ENCODE peak calls at places on chromosomes 16 and 17, in five cellular contexts. One of them, this sample, is unnamed.
A peak's percentile ranks its signal among the peaks of the same experiment; 100 is the strongest.

GRCh38 chr17:8468988-8469387 is 33.3 kb downstream of the NDEL1 start:
- DNase-seq in stimulated activated CD4-positive, alpha-beta T cell treated with anti-CD3 and anti-CD28 coated beads, Interleukin-15, amount 100 ng/mL, for 24 hours: no peak
- DNase-seq in activated naive CD8-positive, alpha-beta T cell treated with anti-CD3 and anti-CD28 coated beads for 36 hours: no peak
- DNase-seq in stimulated activated naive CD4-positive, alpha-beta T cell: no peak
- DNase-seq in BE2C: no peak
- DNase-seq in this sample: no peak

GRCh38 chr16:17296412-17296811 is 174.3 kb downstream of the XYLT1 start:
- DNase-seq in stimulated activated CD4-positive, alpha-beta T cell treated with anti-CD3 and anti-CD28 coated beads, Interleukin-15, amount 100 ng/mL, for 24 hours: no peak
- DNase-seq in activated naive CD8-positive, alpha-beta T cell treated with anti-CD3 and anti-CD28 coated beads for 36 hours: no peak
- DNase-seq in stimulated activated naive CD4-positive, alpha-beta T cell: no peak
- DNase-seq in BE2C: peak; percentile 75
- DNase-seq in this sample: no peak

GRCh38 chr17:48486557-48486956 is 44.3 kb downstream of the HOXB1 start:
- DNase-seq in stimulated activated CD4-positive, alpha-beta T cell treated with anti-CD3 and anti-CD28 coated beads, Interleukin-15, amount 100 ng/mL, for 24 hours: no peak
- DNase-seq in activated naive CD8-positive, alpha-beta T cell treated with anti-CD3 and anti-CD28 coated beads for 36 hours: no peak
- DNase-seq in stimulated activated naive CD4-positive, alpha-beta T cell: no peak
- DNase-seq in BE2C: no peak
- DNase-seq in this sample: no peak

GRCh38 chr16:53766304-53767016 is 62.5 kb downstream of the FTO start:
- DNase-seq in stimulated activated CD4-positive, alpha-beta T cell treated with anti-CD3 and anti-CD28 coated beads, Interleukin-15, amount 100 ng/mL, for 24 hours: no peak
- DNase-seq in activated naive CD8-positive, alpha-beta T cell treated with anti-CD3 and anti-CD28 coated beads for 36 hours: no peak
- DNase-seq in stimulated activated naive CD4-positive, alpha-beta T cell: no peak
- DNase-seq in BE2C: no peak
- DNase-seq in this sample: no peak

GRCh38 chr16:80408014-80408413 is 132.8 kb upstream of the DYNLRB2 start:
- DNase-seq in stimulated activated CD4-positive, alpha-beta T cell treated with anti-CD3 and anti-CD28 coated beads, Interleukin-15, amount 100 ng/mL, for 24 hours: no peak
- DNase-seq in activated naive CD8-positive, alpha-beta T cell treated with anti-CD3 and anti-CD28 coated beads for 36 hours: no peak
- DNase-seq in stimulated activated naive CD4-positive, alpha-beta T cell: no peak
- DNase-seq in BE2C: no peak
- DNase-seq in this sample: no peak

GRCh38 chr17:81332949-81333570 is 38.0 kb upstream of the SLC38A10 start:
- DNase-seq in stimulated activated CD4-positive, alpha-beta T cell treated with anti-CD3 and anti-CD28 coated beads, Interleukin-15, amount 100 ng/mL, for 24 hours: no peak
- DNase-seq in activated naive CD8-positive, alpha-beta T cell treated with anti-CD3 and anti-CD28 coated beads for 36 hours: no peak
- DNase-seq in stimulated activated naive CD4-positive, alpha-beta T cell: no peak
- DNase-seq in BE2C: peak; percentile 17
- DNase-seq in this sample: no peak

GRCh38 chr17:32746698-32747097 is 130.2 kb downstream of the MYO1D start:
- DNase-seq in stimulated activated CD4-positive, alpha-beta T cell treated with anti-CD3 and anti-CD28 coated beads, Interleukin-15, amount 100 ng/mL, for 24 hours: no peak
- DNase-seq in activated naive CD8-positive, alpha-beta T cell treated with anti-CD3 and anti-CD28 coated beads for 36 hours: no peak
- DNase-seq in stimulated activated naive CD4-positive, alpha-beta T cell: no peak
- DNase-seq in BE2C: no peak
- DNase-seq in this sample: no peak

GRCh38 chr16:24568392-24568791 is 29.0 kb downstream of the RBBP6 start:
- DNase-seq in stimulated activated CD4-positive, alpha-beta T cell treated with anti-CD3 and anti-CD28 coated beads, Interleukin-15, amount 100 ng/mL, for 24 hours: no peak
- DNase-seq in activated naive CD8-positive, alpha-beta T cell treated with anti-CD3 and anti-CD28 coated beads for 36 hours: no peak
- DNase-seq in stimulated activated naive CD4-positive, alpha-beta T cell: no peak
- DNase-seq in BE2C: no peak
- DNase-seq in this sample: no peak

GRCh38 chr16:21301168-21301894 is 23.2 kb upstream of the CRYM start:
- DNase-seq in stimulated activated CD4-positive, alpha-beta T cell treated with anti-CD3 and anti-CD28 coated beads, Interleukin-15, amount 100 ng/mL, for 24 hours: peak; percentile 76
- DNase-seq in activated naive CD8-positive, alpha-beta T cell treated with anti-CD3 and anti-CD28 coated beads for 36 hours: peak; percentile 62
- DNase-seq in stimulated activated naive CD4-positive, alpha-beta T cell: peak; percentile 6
- DNase-seq in BE2C: peak; percentile 75
- DNase-seq in this sample: peak; percentile 62

GRCh38 chr17:42803074-42803883 is 4.6 kb downstream of the CNTD1 start:
- DNase-seq in stimulated activated CD4-positive, alpha-beta T cell treated with anti-CD3 and anti-CD28 coated beads, Interleukin-15, amount 100 ng/mL, for 24 hours: no peak
- DNase-seq in activated naive CD8-positive, alpha-beta T cell treated with anti-CD3 and anti-CD28 coated beads for 36 hours: no peak
- DNase-seq in stimulated activated naive CD4-positive, alpha-beta T cell: no peak
- DNase-seq in BE2C: no peak
- DNase-seq in this sample: no peak

GRCh38 chr16:72024862-72025382 is 16.4 kb downstream of the DHODH start:
- DNase-seq in stimulated activated CD4-positive, alpha-beta T cell treated with anti-CD3 and anti-CD28 coated beads, Interleukin-15, amount 100 ng/mL, for 24 hours: no peak
- DNase-seq in activated naive CD8-positive, alpha-beta T cell treated with anti-CD3 and anti-CD28 coated beads for 36 hours: no peak
- DNase-seq in stimulated activated naive CD4-positive, alpha-beta T cell: no peak
- DNase-seq in BE2C: no peak
- DNase-seq in this sample: no peak

GRCh38 chr16:53946745-53947386 is 242.9 kb downstream of the FTO start:
- DNase-seq in stimulated activated CD4-positive, alpha-beta T cell treated with anti-CD3 and anti-CD28 coated beads, Interleukin-15, amount 100 ng/mL, for 24 hours: no peak
- DNase-seq in activated naive CD8-positive, alpha-beta T cell treated with anti-CD3 and anti-CD28 coated beads for 36 hours: no peak
- DNase-seq in stimulated activated naive CD4-positive, alpha-beta T cell: no peak
- DNase-seq in BE2C: no peak
- DNase-seq in this sample: no peak

This sample was measured in activated T-cell treated with anti-CD3 and anti-CD28 coated beads, Interleukin-2, amount 50 U/mL, for 24 hours.